ENCODE peak calls at places on chromosome 9, in eight cellular contexts. H is neural progenitor cell, T is IMR-90, K is PC-3, O is mammary epithelial cell, B is GM23248, Y is endothelial cell of umbilical vein, C is GM12878. A is an unnamed sample.

GRCh38 chr9:100028201-100028784 is 70.5 kb downstream of the ERP44 start:
- DNase-seq in K (peak), T (peak), H (peak), C (peak), Y (peak), B (peak), O (peak), A (peak)

GRCh38 chr9:93673844-93674334 is 97.5 kb downstream of the PHF2 start:
- DNase-seq in K (no peak), H (no peak), O (no peak), T (no peak), Y (no peak), C (no peak), B (no peak), A (no peak)

GRCh38 chr9:131013015-131013755 is 4.2 kb downstream of the LAMC3 start:
- DNase-seq in O (no peak), Y (no peak), B (no peak), C (no peak), T (no peak), K (no peak), H (no peak), A (no peak)

GRCh38 chr9:128276574-128277270 is 646 bp downstream of the SWI5 start:
- DNase-seq in T (peak), Y (peak), B (peak), H (peak), O (peak), K (no peak), C (no peak), A (no peak)

GRCh38 chr9:33867747-33868429 is 50.9 kb downstream of the UBE2R2 start:
- DNase-seq in H (no peak), K (no peak), C (no peak), T (no peak), O (no peak), Y (peak), B (peak), A (no peak)

GRCh38 chr9:127525426-127526188 is 74.3 kb downstream of the LRSAM1 start:
- DNase-seq in O (no peak), H (peak), B (peak), T (peak), C (no peak), Y (no peak), K (peak), A (peak)

GRCh38 chr9:132937463-132937901 is 6.9 kb downstream of the TSC1 start:
- DNase-seq in K (peak), B (peak), T (peak), H (no peak), Y (peak), O (no peak), C (no peak), A (no peak)

GRCh38 chr9:2269778-2270177 is 254.6 kb downstream of the SMARCA2 start:
- DNase-seq in B (no peak), O (no peak), T (no peak), K (no peak), C (no peak), Y (no peak), H (no peak), A (no peak)

GRCh38 chr9:125460883-125461475 is 199.4 kb downstream of the GAPVD1 start:
- DNase-seq in B (peak), H (no peak), C (no peak), O (no peak), T (peak), K (no peak), Y (no peak), A (no peak)

GRCh38 chr9:134293031-134293521 is 33.2 kb upstream of the RXRA start:
- DNase-seq in K (no peak), Y (no peak), C (no peak), O (no peak), T (no peak), H (no peak), B (no peak), A (no peak)

GRCh38 chr9:77588319-77588937 is 59.7 kb downstream of the GNA14 start:
- DNase-seq in K (peak), T (peak), H (peak), Y (peak), O (peak), B (peak), C (no peak), A (no peak)

GRCh38 chr9:110086537-110086936 is 121.4 kb downstream of the C9orf152 start:
- DNase-seq in B (no peak), K (no peak), Y (no peak), O (no peak), C (no peak), H (no peak), T (no peak), A (no peak)

GRCh38 chr9:33921967-33922895 is 105.3 kb downstream of the UBE2R2 start:
- DNase-seq in B (peak), Y (peak), C (no peak), O (no peak), K (peak), T (no peak), H (peak), A (no peak)

GRCh38 chr9:83219154-83219923 is 156.4 kb upstream of the RASEF start:
- DNase-seq in H (peak), K (peak), Y (peak), B (peak), C (no peak), T (peak), O (peak), A (peak)

GRCh38 chr9:132026932-132027585 is 52.6 kb downstream of the MED27 start:
- DNase-seq in O (peak), T (peak), C (no peak), H (no peak), K (peak), B (peak), Y (no peak), A (no peak)

GRCh38 chr9:38339087-38339486 is 53.4 kb upstream of the ALDH1B1 start:
- DNase-seq in C (peak), K (peak), B (peak), O (peak), T (peak), H (no peak), Y (no peak), A (no peak)

GRCh38 chr9:78676009-78676408 is 379.1 kb downstream of the PSAT1 start:
- DNase-seq in B (peak), T (peak), Y (no peak), O (no peak), H (no peak), C (no peak), K (no peak), A (no peak)

GRCh38 chr9:94862242-94862610 is 135.7 kb downstream of the AOPEP start:
- DNase-seq in Y (no peak), T (no peak), H (no peak), K (no peak), B (no peak), C (no peak), O (no peak), A (no peak)

GRCh38 chr9:29150606-29151005 is 1577.3 kb upstream of the C9orf72 start:
- DNase-seq in T (no peak), K (peak), C (no peak), Y (no peak), O (no peak), B (peak), H (no peak), A (no peak)

GRCh38 chr9:111180801-111181200 is 142.5 kb upstream of the LPAR1 start:
- DNase-seq in C (no peak), O (no peak), B (peak), K (no peak), H (no peak), Y (no peak), T (no peak), A (no peak)

GRCh38 chr9:8486095-8486494 is 686.5 kb upstream of the DMAC1 start:
- DNase-seq in T (no peak), Y (peak), K (no peak), B (no peak), O (no peak), C (no peak), H (peak), A (no peak)

GRCh38 chr9:76725181-76725580 is 39.1 kb upstream of the PCA3 start:
- DNase-seq in Y (no peak), T (no peak), B (no peak), C (no peak), H (no peak), O (no peak), K (no peak), A (no peak)

GRCh38 chr9:127813739-127814226 is 11.1 kb downstream of the FPGS start:
- DNase-seq in Y (peak), T (no peak), K (no peak), B (no peak), H (no peak), C (no peak), O (no peak), A (no peak)

GRCh38 chr9:5899292-5899691 is 8.6 kb downstream of the MLANA start:
- DNase-seq in C (no peak), K (peak), H (no peak), T (no peak), Y (no peak), O (no peak), B (no peak), A (no peak)

GRCh38 chr9:133990366-133991210 is 1.5 kb downstream of the VAV2 start:
- DNase-seq in C (no peak), H (peak), T (peak), Y (peak), O (peak), K (peak), B (peak), A (no peak)

GRCh38 chr9:86614871-86615849 is 260.9 kb upstream of the TUT7 start:
- DNase-seq in B (peak), H (peak), Y (no peak), T (peak), O (peak), K (peak), C (no peak), A (no peak)

GRCh38 chr9:128396970-128397613 is 23.6 kb upstream of the CERCAM start:
- DNase-seq in H (peak), Y (peak), B (peak), K (no peak), O (no peak), C (no peak), T (no peak), A (no peak)

GRCh38 chr9:99231708-99232107 is 9.6 kb downstream of the SEC61B start:
- DNase-seq in K (peak), Y (no peak), T (peak), H (peak), C (peak), O (no peak), B (peak), A (no peak)

GRCh38 chr9:72315089-72315509 is 49.9 kb downstream of the ZFAND5 start:
- DNase-seq in O (peak), B (peak), Y (peak), H (peak), T (peak), C (no peak), K (peak), A (no peak)

GRCh38 chr9:93810028-93810971 is 144.9 kb downstream of the BARX1 start:
- DNase-seq in Y (no peak), B (no peak), K (no peak), O (no peak), H (peak), C (no peak), T (no peak), A (no peak)

GRCh38 chr9:124629600-124629999 is 122.4 kb upstream of the NR5A1 start:
- DNase-seq in K (peak), C (no peak), Y (no peak), H (no peak), B (peak), O (peak), T (peak), A (no peak)

GRCh38 chr9:133973111-133973790 is 18.9 kb downstream of the VAV2 start:
- DNase-seq in T (no peak), H (no peak), B (no peak), Y (no peak), K (no peak), O (no peak), C (no peak), A (no peak)

GRCh38 chr9:96874201-96874785 is 20.0 kb upstream of the ZNF782 start:
- DNase-seq in T (no peak), K (no peak), B (no peak), H (no peak), O (no peak), C (no peak), Y (no peak), A (no peak)

DNA sequence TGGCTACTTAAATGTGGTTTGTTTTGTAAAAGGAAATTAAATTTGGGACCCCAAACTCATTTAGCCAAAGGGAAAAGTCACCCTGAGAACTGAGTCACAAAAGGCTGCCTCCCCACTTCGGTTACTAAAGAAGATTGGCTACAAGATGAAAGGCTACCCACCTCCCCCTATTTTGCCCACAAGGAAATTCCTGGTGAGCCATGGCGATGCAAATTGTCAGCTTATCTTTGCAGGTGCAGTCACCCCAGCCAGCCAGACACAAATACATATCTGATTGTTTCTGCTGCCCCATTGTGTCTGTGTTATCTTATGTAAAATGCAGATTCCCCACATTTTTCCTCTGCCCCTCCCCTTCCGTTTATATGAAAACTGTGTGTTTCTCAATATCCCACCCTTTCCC is 8.9 kb downstream of the PAEP start:
- DNase-seq in T (no peak), K (no peak), C (no peak), B (no peak), H (no peak), O (no peak), Y (no peak), A (peak)
- H2AFZ ChIP-seq in T (no peak), K (no peak), C (no peak), B (no peak), H (no peak), O (no peak), Y (no peak), A (no peak)

DNA sequence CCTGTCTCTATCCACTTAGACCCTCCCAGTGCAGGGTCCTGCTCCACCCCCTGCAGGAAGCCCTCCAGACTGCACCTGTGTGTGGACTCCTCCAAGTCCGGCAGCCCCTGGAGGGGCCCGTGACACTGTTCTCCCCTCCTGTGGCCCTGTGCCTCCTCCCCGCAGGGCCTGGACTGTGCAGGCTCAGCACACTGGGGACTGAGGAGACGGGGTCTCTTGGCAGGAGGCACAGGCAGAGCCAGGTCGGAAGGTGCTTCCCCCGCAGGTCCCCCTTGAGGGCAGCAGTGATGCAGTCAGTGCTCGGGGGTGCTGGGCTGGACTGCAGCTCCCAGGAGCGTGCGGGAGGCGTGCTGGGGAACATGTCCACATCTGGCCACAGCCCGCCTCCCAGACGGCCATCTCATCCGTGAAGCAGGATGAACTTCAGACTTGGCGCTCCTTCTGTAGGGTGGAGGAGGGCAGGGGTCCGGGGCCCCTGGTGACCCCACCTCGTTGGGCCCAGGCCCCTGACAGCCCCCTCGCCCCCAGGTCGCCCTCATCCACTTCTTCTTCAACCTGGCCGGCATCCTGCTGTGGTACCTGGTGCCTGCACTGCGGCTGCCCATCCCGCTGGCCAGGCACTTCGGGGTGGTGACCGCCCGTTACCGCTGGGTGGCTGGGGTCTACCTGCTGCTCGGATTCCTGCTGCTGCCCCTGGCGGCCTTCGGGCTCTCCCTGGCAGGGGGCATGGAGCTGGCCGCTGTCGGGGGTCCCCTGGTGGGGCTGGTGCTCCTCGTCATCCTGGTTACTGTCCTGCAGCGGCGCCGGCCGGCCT is 4.9 kb downstream of the SLC34A3 start:
- DNase-seq in H (no peak), O (no peak), B (no peak), K (no peak), C (no peak), Y (no peak), T (no peak), A (no peak)
- H2AFZ ChIP-seq in H (no peak), O (no peak), B (no peak), K (no peak), C (no peak), Y (no peak), T (no peak), A (no peak)

DNA sequence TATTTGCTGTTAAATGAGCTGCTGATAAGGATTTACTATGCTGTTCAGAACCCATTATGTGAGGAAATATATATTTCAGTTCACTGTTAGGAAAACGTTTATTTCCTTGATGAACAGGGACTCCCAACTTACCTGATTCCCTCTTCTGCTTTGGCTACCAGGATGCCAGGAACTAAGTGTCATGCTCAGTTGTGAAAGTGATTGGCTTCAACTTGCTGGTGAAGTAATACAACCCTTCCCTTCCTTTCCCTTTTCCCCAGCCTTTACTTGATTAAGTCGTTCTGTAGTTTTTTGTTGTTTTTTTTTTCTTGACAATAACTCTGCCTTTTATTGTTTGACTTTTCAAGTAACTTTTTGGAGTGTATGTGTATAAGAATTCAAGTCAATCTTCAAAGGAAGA is 309.3 kb downstream of the DOCK8 start:
- DNase-seq in K (no peak), C (no peak), O (no peak), T (no peak), H (no peak), B (no peak), Y (no peak), A (no peak)
- H2AFZ ChIP-seq in K (no peak), C (no peak), O (no peak), T (no peak), H (no peak), B (no peak), Y (no peak), A (no peak)

DNA sequence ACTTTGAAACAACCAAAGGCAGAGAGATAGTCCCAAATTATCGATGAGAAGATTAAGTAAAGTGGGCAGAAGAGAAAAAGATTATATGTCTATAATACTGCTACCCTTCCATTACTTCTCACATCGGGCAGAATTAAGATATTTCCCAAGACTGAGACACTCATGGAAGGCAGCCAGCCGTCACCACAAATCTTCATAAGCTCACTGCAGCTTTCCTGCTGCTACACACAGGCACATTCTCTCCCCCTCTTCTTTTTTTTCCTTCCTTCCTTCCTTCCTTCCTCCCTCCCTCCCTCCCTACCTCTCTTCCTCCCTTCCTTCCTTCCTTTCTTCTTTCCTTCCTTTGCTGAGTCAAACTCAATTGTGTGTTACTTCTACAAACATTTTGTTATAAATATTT is 58.7 kb upstream of the SPATA31C2 start:
- DNase-seq in O (peak), Y (no peak), H (no peak), T (peak), C (no peak), B (peak), K (peak), A (no peak)
- H2AFZ ChIP-seq in O (no peak), Y (no peak), H (no peak), T (no peak), C (no peak), B (peak), K (peak), A (no peak)

GRCh38 chr9:121201045-121201737 is 478 bp downstream of the RAB14 start:
- DNase-seq in H (peak), B (peak), T (no peak), O (peak), Y (peak), C (no peak), K (no peak), A (peak)
- H2AFZ ChIP-seq in H (peak), B (peak), T (peak), O (peak), Y (peak), C (peak), K (peak), A (peak)